ENCODE peak calls at places on chromosomes 3 and 15, in four cellular contexts. One of them, this sample, is unnamed.

GRCh38 chr15:86432861-86433260 is 353.2 kb downstream of the AGBL1 start:
- DNase-seq in DMS153: no peak
- DNase-seq in activated T-cell treated with anti-CD3 and anti-CD28 coated beads for 4 hours: no peak
- DNase-seq in T-helper 2 cell: no peak
- DNase-seq in this sample: no peak

GRCh38 chr3:193744822-193745684 is 152.0 kb downstream of the OPA1 start:
- DNase-seq in DMS153: peak; percentile 85
- DNase-seq in activated T-cell treated with anti-CD3 and anti-CD28 coated beads for 4 hours: no peak
- DNase-seq in T-helper 2 cell: no peak
- DNase-seq in this sample: no peak

GRCh38 chr3:41175365-41175764 is 23.9 kb upstream of the CTNNB1 start:
- DNase-seq in DMS153: no peak
- DNase-seq in activated T-cell treated with anti-CD3 and anti-CD28 coated beads for 4 hours: no peak
- DNase-seq in T-helper 2 cell: no peak
- DNase-seq in this sample: no peak

GRCh38 chr3:46908294-46908985 is 30.9 kb downstream of the PTH1R start:
- DNase-seq in DMS153: no peak
- DNase-seq in activated T-cell treated with anti-CD3 and anti-CD28 coated beads for 4 hours: no peak
- DNase-seq in T-helper 2 cell: no peak
- DNase-seq in this sample: no peak

GRCh38 chr3:138114988-138115971 is at the start of gene DZIP1L:
- DNase-seq in DMS153: no peak
- DNase-seq in activated T-cell treated with anti-CD3 and anti-CD28 coated beads for 4 hours: no peak
- DNase-seq in T-helper 2 cell: no peak
- DNase-seq in this sample: no peak

GRCh38 chr15:63389902-63390301 is 8.3 kb upstream of the CA12 start:
- DNase-seq in DMS153: peak; percentile 91
- DNase-seq in activated T-cell treated with anti-CD3 and anti-CD28 coated beads for 4 hours: no peak
- DNase-seq in T-helper 2 cell: no peak
- DNase-seq in this sample: no peak

GRCh38 chr15:74157868-74158827 is 15.4 kb upstream of the ISLR start:
- DNase-seq in DMS153: no peak
- DNase-seq in activated T-cell treated with anti-CD3 and anti-CD28 coated beads for 4 hours: no peak
- DNase-seq in T-helper 2 cell: no peak
- DNase-seq in this sample: no peak

GRCh38 chr3:171834461-171834801 is 8.7 kb upstream of the TMEM212 start:
- DNase-seq in DMS153: no peak
- DNase-seq in activated T-cell treated with anti-CD3 and anti-CD28 coated beads for 4 hours: no peak
- DNase-seq in T-helper 2 cell: no peak
- DNase-seq in this sample: no peak

GRCh38 chr3:107767897-107768605 is 245.3 kb downstream of the BBX start:
- DNase-seq in DMS153: no peak
- DNase-seq in activated T-cell treated with anti-CD3 and anti-CD28 coated beads for 4 hours: no peak
- DNase-seq in T-helper 2 cell: no peak
- DNase-seq in this sample: no peak

GRCh38 chr3:63353383-63353782 is 75.3 kb downstream of the SYNPR start:
- DNase-seq in DMS153: no peak
- DNase-seq in activated T-cell treated with anti-CD3 and anti-CD28 coated beads for 4 hours: no peak
- DNase-seq in T-helper 2 cell: no peak
- DNase-seq in this sample: no peak

GRCh38 chr15:88470625-88471372 is 3.3 kb downstream of the MRPS11 start:
- DNase-seq in DMS153: no peak
- DNase-seq in activated T-cell treated with anti-CD3 and anti-CD28 coated beads for 4 hours: no peak
- DNase-seq in T-helper 2 cell: no peak
- DNase-seq in this sample: no peak

GRCh38 chr3:94004301-94004910 is 24.0 kb downstream of the STX19 start:
- DNase-seq in DMS153: peak; percentile 16
- DNase-seq in activated T-cell treated with anti-CD3 and anti-CD28 coated beads for 4 hours: no peak
- DNase-seq in T-helper 2 cell: no peak
- DNase-seq in this sample: no peak

GRCh38 chr15:61228025-61228901 is 839 bp downstream of the RORA start:
- DNase-seq in DMS153: no peak
- DNase-seq in activated T-cell treated with anti-CD3 and anti-CD28 coated beads for 4 hours: no peak
- DNase-seq in T-helper 2 cell: no peak
- DNase-seq in this sample: no peak

GRCh38 chr15:39503526-39503925 is 77.4 kb upstream of the THBS1 start:
- DNase-seq in DMS153: no peak
- DNase-seq in activated T-cell treated with anti-CD3 and anti-CD28 coated beads for 4 hours: no peak
- DNase-seq in T-helper 2 cell: no peak
- DNase-seq in this sample: no peak

GRCh38 chr3:63228677-63229076 is 49.4 kb upstream of the SYNPR start:
- DNase-seq in DMS153: peak; percentile 18
- DNase-seq in activated T-cell treated with anti-CD3 and anti-CD28 coated beads for 4 hours: no peak
- DNase-seq in T-helper 2 cell: no peak
- DNase-seq in this sample: no peak

GRCh38 chr15:77622212-77622941 is 10.3 kb downstream of the LINGO1 start:
- DNase-seq in DMS153: no peak
- DNase-seq in activated T-cell treated with anti-CD3 and anti-CD28 coated beads for 4 hours: no peak
- DNase-seq in T-helper 2 cell: no peak
- DNase-seq in this sample: no peak